ENCODE peak calls at places on chromosomes 12 and 14, in eight cellular contexts. R is Calu3; G is NCI-H1092 treated with DMSO at 0.1 percent for 48 hours; P is glutamatergic neuron; Q is SW480; O is sigmoid colon; X is CD14-positive monocyte; Y is CD8-positive, alpha-beta T cell. N is an unnamed sample.

GRCh38 chr12:52629251-52630103 is 11.1 kb upstream of the KRT73 start:
- DNase-seq in G (no peak), O (no peak), P (no peak), Y (no peak), R (no peak), X (no peak), Q (no peak), N (no peak)

GRCh38 chr14:91744068-91744480 is 12.2 kb upstream of the CATSPERB start:
- DNase-seq in O (no peak), R (peak; percentile 68), G (no peak), Y (no peak), X (no peak), P (no peak), Q (peak; percentile 17), N (no peak)

GRCh38 chr12:86931714-86932113 is 675.5 kb upstream of the MGAT4C start:
- DNase-seq in G (no peak), O (no peak), Y (no peak), R (no peak), Q (no peak), X (no peak), P (no peak), N (no peak)

GRCh38 chr14:81275305-81275950 is 54.7 kb upstream of the GTF2A1 start:
- DNase-seq in Q (no peak), Y (no peak), G (no peak), O (no peak), P (peak; percentile 28), R (no peak), X (no peak), N (no peak)

GRCh38 chr14:55221186-55221585 is 29.8 kb upstream of the DLGAP5 start:
- DNase-seq in O (no peak), X (no peak), R (no peak), P (no peak), Y (no peak), Q (no peak), G (no peak), N (no peak)

GRCh38 chr14:62943202-62943601 is 102.1 kb downstream of the KCNH5 start:
- DNase-seq in G (no peak), X (no peak), R (no peak), Y (no peak), O (no peak), P (no peak), Q (no peak), N (no peak)

GRCh38 chr12:7339675-7340074 is 35.8 kb downstream of the ACSM4 start:
- DNase-seq in Y (no peak), P (no peak), X (no peak), G (no peak), O (no peak), Q (no peak), R (no peak), N (no peak)

GRCh38 chr14:87066221-87066817 is 926.7 kb downstream of the GALC start:
- DNase-seq in Y (no peak), X (no peak), G (no peak), O (no peak), R (no peak), P (no peak), Q (peak; percentile 13), N (no peak)

GRCh38 chr12:42372154-42372791 is 46.3 kb downstream of the PPHLN1 start:
- DNase-seq in R (peak; percentile 12), P (no peak), X (no peak), O (no peak), G (peak; percentile 52), Q (peak; percentile 57), Y (no peak), N (no peak)

GRCh38 chr12:49984476-49984890 is 11.7 kb downstream of the AQP6 start:
- DNase-seq in Q (no peak), G (peak; percentile 34), X (no peak), Y (no peak), O (no peak), R (no peak), P (peak; percentile 51), N (no peak)

GRCh38 chr12:6632026-6632978 is 3.5 kb downstream of the LPAR5 start:
- DNase-seq in R (no peak), X (peak; percentile 56), P (no peak), Q (no peak), G (no peak), O (no peak), Y (peak; percentile 49), N (no peak)

GRCh38 chr12:117100251-117100650 is 1.0 kb upstream of the TESC start:
- DNase-seq in O (peak; percentile 35), Q (no peak), G (no peak), Y (no peak), X (no peak), R (peak; percentile 57), P (peak; percentile 27), N (no peak)

GRCh38 chr12:116194935-116195431 is 82.5 kb downstream of the MED13L start:
- DNase-seq in P (no peak), Q (no peak), O (no peak), X (no peak), G (no peak), Y (peak; percentile 29), R (no peak), N (no peak)

N was measured in cortex of kidney.